ENCODE peak calls at places on chromosomes 3 and 15, in ten cellular contexts. W is SJSA1, R is thoracic aorta, G is neural progenitor cell, Q is psoas muscle, U is colonic mucosa, J is heart right ventricle, K is DND-41, M is testis, L is stomach. I is an unnamed sample.
A peak's percentile ranks its signal among the peaks of the same experiment; 100 is the strongest.

GRCh38 chr3:60147249-60147648 is 1097.4 kb upstream of the CFAP20DC start:
- DNase-seq in Q (no peak), W (no peak), R (no peak), M (no peak), L (no peak), J (no peak), G (peak; percentile 20), K (no peak), U (no peak), I (no peak)

GRCh38 chr3:72960812-72961518 is 35.6 kb upstream of the PPP4R2 start:
- DNase-seq in Q (no peak), M (peak; percentile 80), G (no peak), R (no peak), W (no peak), L (no peak), K (no peak), U (peak; percentile 38), J (peak; percentile 77), I (peak; percentile 72)

GRCh38 chr15:80643296-80643965 is 51.7 kb upstream of the ABHD17C start:
- DNase-seq in M (no peak), U (no peak), K (no peak), W (no peak), R (no peak), L (no peak), G (no peak), J (no peak), Q (no peak), I (no peak)

GRCh38 chr15:41512078-41512394 is 1.6 kb downstream of the LTK start:
- DNase-seq in R (no peak), W (no peak), M (no peak), K (no peak), Q (no peak), L (no peak), G (no peak), U (peak; percentile 36), J (no peak), I (no peak)

GRCh38 chr15:78065284-78065872 is 12.1 kb downstream of the TBC1D2B start:
- DNase-seq in J (peak; percentile 50), R (no peak), G (no peak), W (peak; percentile 96), U (no peak), K (no peak), L (peak; percentile 47), Q (peak; percentile 71), M (peak; percentile 67), I (peak; percentile 72)

GRCh38 chr3:57007513-57008415 is 52.7 kb upstream of the SPATA12 start:
- DNase-seq in K (peak; percentile 78), G (no peak), L (peak; percentile 56), Q (peak; percentile 79), J (peak; percentile 51), W (peak; percentile 70), U (peak; percentile 46), R (peak; percentile 72), M (peak; percentile 78), I (peak; percentile 87)

GRCh38 chr15:41827290-41827879 is 507 bp upstream of the JMJD7 start:
- DNase-seq in L (peak; percentile 34), R (no peak), J (no peak), W (no peak), U (peak; percentile 51), G (peak; percentile 56), K (peak; percentile 34), M (no peak), Q (no peak), I (no peak)

GRCh38 chr15:28897861-28898608 is 12.3 kb downstream of the APBA2 start:
- DNase-seq in K (no peak), W (no peak), U (no peak), J (no peak), M (no peak), R (no peak), G (no peak), Q (no peak), L (no peak), I (no peak)

GRCh38 chr3:12755754-12756153 is 3.3 kb downstream of the TMEM40 start:
- DNase-seq in Q (no peak), J (no peak), R (no peak), M (no peak), U (no peak), W (no peak), K (no peak), L (no peak), G (no peak), I (no peak)

GRCh38 chr3:100197876-100198275 is 62.9 kb upstream of the TBC1D23 start:
- DNase-seq in R (no peak), U (no peak), W (no peak), G (no peak), K (no peak), M (no peak), L (no peak), Q (no peak), J (no peak), I (no peak)

GRCh38 chr3:10764314-10765051 is 51.5 kb upstream of the SLC6A11 start:
- DNase-seq in J (no peak), R (no peak), L (no peak), M (no peak), G (peak; percentile 68), W (no peak), K (no peak), Q (no peak), U (no peak), I (no peak)
- H3K27me3 ChIP-seq in J (peaks cover 13% of the 10 kb centered on the region), R (no peaks in the 10 kb centered on the region), L (peaks cover 78% of the 10 kb centered on the region), M (no peaks in the 10 kb centered on the region), G (no peaks in the 10 kb centered on the region), W (peaks cover 7% of the 10 kb centered on the region), K (no peaks in the 10 kb centered on the region), Q (peaks cover 56% of the 10 kb centered on the region), U (peaks cover 2% of the 10 kb centered on the region), I (no peaks in the 10 kb centered on the region)

GRCh38 chr3:170584585-170585007 is 1.3 kb downstream of the SLC7A14 start:
- DNase-seq in G (peak; percentile 94), L (peak; percentile 64), R (no peak), W (peak; percentile 66), J (peak; percentile 61), U (peak; percentile 62), M (peak; percentile 84), Q (peak; percentile 68), K (peak; percentile 63), I (peak; percentile 74)

GRCh38 chr3:170579646-170580045 is 6.2 kb downstream of the SLC7A14 start:
- DNase-seq in Q (no peak), M (no peak), U (no peak), R (no peak), J (no peak), G (no peak), L (no peak), W (no peak), K (no peak), I (no peak)

GRCh38 chr3:170585937-170586310 is at the start of gene SLC7A14:
- DNase-seq in U (no peak), R (no peak), Q (no peak), M (no peak), L (no peak), K (no peak), W (no peak), G (peak; percentile 65), J (no peak), I (no peak)

GRCh38 chr3:170589113-170589512 is 3.2 kb upstream of the SLC7A14 start:
- DNase-seq in W (no peak), L (no peak), U (no peak), Q (no peak), K (no peak), M (no peak), G (no peak), R (no peak), J (no peak), I (no peak)

GRCh38 chr3:170585008-170585936 is 603 bp downstream of the SLC7A14 start:
- DNase-seq in Q (no peak), L (no peak), W (no peak), U (no peak), M (no peak), K (no peak), R (no peak), G (peak; percentile 48), J (no peak), I (peak; percentile 53)
- H3K4me3 ChIP-seq in Q (no peak overlapping the region), L (peak overlapping the region; percentile 26), W (no peak overlapping the region), U (no peak overlapping the region), M (peak overlapping the region; percentile 40), K (no peak overlapping the region), R (peak overlapping the region; percentile 50), G (peak overlapping the region; percentile 60), J (no peak overlapping the region), I (peak overlapping the region; percentile 40)

DNA sequence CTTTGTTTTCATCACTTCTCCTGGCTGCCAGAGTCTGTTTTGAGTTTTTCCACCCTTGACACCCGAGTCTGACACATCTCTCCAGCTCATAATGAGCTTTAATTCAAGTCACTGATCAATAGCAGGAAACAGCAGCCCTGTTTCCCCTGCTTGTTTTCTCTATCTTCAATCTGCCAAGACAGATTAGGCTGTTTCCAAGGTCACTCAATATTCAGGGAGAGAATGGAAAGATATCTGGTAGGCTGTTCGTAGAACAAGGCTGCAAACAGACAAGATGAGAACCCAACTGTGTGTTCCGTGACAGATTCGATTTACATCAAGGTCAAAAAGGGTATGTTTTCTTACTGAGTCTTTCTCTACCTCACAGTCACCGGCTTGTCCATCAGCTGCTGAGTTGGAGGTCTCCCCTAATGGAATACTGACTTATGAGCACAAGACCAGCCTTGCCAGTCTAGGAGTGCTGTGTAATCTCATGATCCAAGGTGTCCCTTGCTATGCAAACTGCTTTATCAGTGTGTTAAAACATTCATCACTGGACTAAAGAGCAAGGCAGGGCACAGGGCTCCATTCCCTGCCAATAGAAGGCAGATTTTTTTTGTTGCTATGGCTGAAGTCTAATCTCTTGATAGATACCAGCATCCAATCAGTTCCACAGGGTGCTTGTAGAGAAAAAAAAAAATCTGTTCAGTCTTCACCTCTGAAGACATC is 187.9 kb upstream of the LMCD1 start:
- DNase-seq in K (no peak), J (no peak), W (no peak), G (no peak), Q (no peak), U (no peak), L (peak; percentile 47), R (no peak), M (no peak), I (no peak)
- H3K27me3 ChIP-seq in K (no peaks in the 10 kb centered on the region), J (no peaks in the 10 kb centered on the region), W (no peaks in the 10 kb centered on the region), G (no peaks in the 10 kb centered on the region), Q (no peaks in the 10 kb centered on the region), U (no peaks in the 10 kb centered on the region), L (no peaks in the 10 kb centered on the region), R (no peaks in the 10 kb centered on the region), M (no peaks in the 10 kb centered on the region), I (no peaks in the 10 kb centered on the region)

GRCh38 chr15:49898097-49898496 is 220.9 kb downstream of the ATP8B4 start:
- DNase-seq in Q (no peak), W (no peak), R (no peak), J (no peak), K (no peak), G (no peak), L (no peak), U (no peak), M (no peak), I (no peak)

GRCh38 chr15:49890689-49891088 is 228.3 kb downstream of the ATP8B4 start:
- DNase-seq in J (no peak), M (no peak), L (no peak), U (no peak), K (no peak), Q (no peak), R (no peak), W (no peak), G (no peak), I (no peak)

GRCh38 chr15:49900036-49900435 is 219.0 kb downstream of the ATP8B4 start:
- DNase-seq in M (no peak), R (no peak), Q (no peak), G (no peak), K (no peak), W (no peak), L (no peak), U (no peak), J (no peak), I (no peak)

GRCh38 chr15:49898575-49899283 is 220.3 kb downstream of the ATP8B4 start:
- DNase-seq in J (no peak), L (no peak), K (no peak), Q (no peak), R (no peak), U (no peak), M (no peak), W (no peak), G (no peak), I (no peak)

GRCh38 chr15:49895337-49896223 is 223.5 kb downstream of the ATP8B4 start:
- DNase-seq in K (no peak), U (no peak), G (peak; percentile 81), J (no peak), Q (no peak), L (no peak), M (no peak), W (no peak), R (no peak), I (no peak)
- H3K4me3 ChIP-seq in K (no peak overlapping the region), U (no peak overlapping the region), G (no peak overlapping the region), J (no peak overlapping the region), Q (no peak overlapping the region), L (no peak overlapping the region), M (no peak overlapping the region), W (no peak overlapping the region), R (no peak overlapping the region), I (no peak overlapping the region)